ENCODE peak calls at places on chromosomes 7 and 10, in seven cellular contexts. K, N, G, H, E, U and S are unnamed samples.

GRCh38 chr10:124001391-124002260 is 91.8 kb downstream of the CHST15 start:
- DNase-seq in N (no peak), H (no peak), U (peak), E (no peak), G (no peak), K (no peak), S (no peak)

GRCh38 chr7:24573008-24573553 is at the start of gene PALS2:
- DNase-seq in K (peak), G (peak), U (peak), E (peak), N (peak), H (peak), S (peak)

GRCh38 chr10:38050212-38050611 is 39.7 kb downstream of the ZNF33A start:
- DNase-seq in E (no peak), N (no peak), U (no peak), K (no peak), H (no peak), G (no peak), S (no peak)

GRCh38 chr10:84190621-84191020 is 3.7 kb upstream of the CDHR1 start:
- DNase-seq in G (no peak), N (no peak), K (no peak), U (no peak), H (no peak), E (no peak), S (no peak)

GRCh38 chr10:17910144-17910789 is 41.5 kb upstream of the SLC39A12 start:
- DNase-seq in G (peak), K (peak), N (peak), U (no peak), E (peak), H (no peak), S (peak)

GRCh38 chr10:46028584-46029570 is 1.5 kb downstream of the NCOA4 start:
- DNase-seq in G (peak), N (peak), H (peak), K (peak), E (peak), U (no peak), S (peak)

GRCh38 chr10:75038335-75038734 is 73.1 kb upstream of the SAMD8 start:
- DNase-seq in N (no peak), U (no peak), E (no peak), H (no peak), G (peak), K (no peak), S (peak)

GRCh38 chr10:21427804-21428481 is 97.5 kb downstream of the SKIDA1 start:
- DNase-seq in K (no peak), U (no peak), H (no peak), G (peak), N (peak), E (no peak), S (peak)

GRCh38 chr10:27030060-27030459 is 70.2 kb downstream of the ANKRD26 start:
- DNase-seq in H (no peak), E (no peak), N (no peak), U (no peak), K (no peak), G (no peak), S (no peak)

GRCh38 chr7:148299335-148299734 is 291.2 kb upstream of the C7orf33 start:
- DNase-seq in H (no peak), G (no peak), N (no peak), E (peak), K (no peak), U (no peak), S (no peak)

GRCh38 chr10:69839696-69840345 is 38.1 kb downstream of the COL13A1 start:
- DNase-seq in H (no peak), N (no peak), G (peak), K (no peak), E (no peak), U (no peak), S (peak)

GRCh38 chr10:132392811-132393694 is 3.9 kb upstream of the PWWP2B start:
- DNase-seq in U (peak), G (peak), K (no peak), H (no peak), E (no peak), N (no peak), S (peak)

GRCh38 chr10:132446661-132447445 is 49.9 kb downstream of the PWWP2B start:
- DNase-seq in E (peak), H (peak), N (peak), G (peak), K (no peak), U (no peak), S (peak)

GRCh38 chr10:44832595-44833390 is 78.3 kb upstream of the TMEM72 start:
- DNase-seq in K (no peak), E (no peak), G (no peak), H (no peak), U (no peak), N (no peak), S (no peak)